ENCODE peak calls at places on chromosomes 16 and 17, in seven cellular contexts. C, X, J, U, F, S and I are unnamed samples. For H3K4me1 and H3K36me3, the result is how much of the 10 kb centered on the place peaks cover.

GRCh38 chr16:67674851-67675578 is 8.4 kb downstream of the C16orf86 start:
- DNase-seq in C (no peak), X (no peak), J (no peak), U (no peak), F (no peak), S (no peak), I (no peak)

GRCh38 chr17:39652635-39653315 is 12.4 kb upstream of the TCAP start:
- DNase-seq in C (no peak), X (peak), J (no peak), U (peak), F (no peak), S (no peak), I (no peak)

GRCh38 chr17:35192708-35193107 is 1.5 kb downstream of the SLC35G3 start:
- DNase-seq in C (no peak), X (no peak), J (no peak), U (no peak), F (no peak), S (no peak), I (no peak)

GRCh38 chr17:66531826-66532439 is 229.5 kb downstream of the PRKCA start:
- DNase-seq in C (no peak), X (no peak), J (no peak), U (no peak), F (no peak), S (no peak), I (no peak)

GRCh38 chr17:64457156-64457555 is 8.2 kb downstream of the MILR1 start:
- DNase-seq in C (no peak), X (no peak), J (no peak), U (no peak), F (peak), S (peak), I (no peak)

GRCh38 chr17:42340691-42341127 is 47.5 kb downstream of the STAT3 start:
- DNase-seq in C (no peak), X (no peak), J (no peak), U (no peak), F (no peak), S (no peak), I (no peak)

GRCh38 chr17:6305613-6306360 is 129.1 kb downstream of the AIPL1 start:
- DNase-seq in C (no peak), X (no peak), J (no peak), U (no peak), F (no peak), S (no peak), I (no peak)

GRCh38 chr17:66241839-66242238 is 12.6 kb upstream of the APOH start:
- DNase-seq in C (no peak), X (no peak), J (no peak), U (no peak), F (no peak), S (peak), I (no peak)

GRCh38 chr16:63461248-63461841 is 1425.1 kb upstream of the CDH8 start:
- DNase-seq in C (no peak), X (peak), J (no peak), U (peak), F (peak), S (peak), I (no peak)

GRCh38 chr16:50802000-50802399 is 60.1 kb downstream of the CYLD start:
- DNase-seq in C (no peak), X (no peak), J (no peak), U (no peak), F (peak), S (no peak), I (no peak)

GRCh38 chr17:1365445-1366039 is 34.5 kb downstream of the YWHAE start:
- DNase-seq in C (no peak), X (peak), J (peak), U (peak), F (peak), S (peak), I (peak)

GRCh38 chr17:54785643-54786258 is 114.9 kb upstream of the TOM1L1 start:
- DNase-seq in C (no peak), X (no peak), J (no peak), U (no peak), F (no peak), S (no peak), I (no peak)

GRCh38 chr17:35170968-35171771 is 23.0 kb downstream of the SLC35G3 start:
- DNase-seq in C (no peak), X (no peak), J (no peak), U (no peak), F (peak), S (no peak), I (no peak)

GRCh38 chr17:47414612-47415011 is 90.9 kb downstream of the EFCAB13 start:
- DNase-seq in C (no peak), X (no peak), J (no peak), U (no peak), F (no peak), S (no peak), I (no peak)

GRCh38 chr17:79369001-79369400 is 241.8 kb downstream of the RBFOX3 start:
- DNase-seq in C (no peak), X (no peak), J (no peak), U (no peak), F (no peak), S (no peak), I (no peak)

GRCh38 chr17:81119223-81120148 is 45.8 kb upstream of the PVALEF start:
- DNase-seq in C (peak), X (peak), J (peak), U (peak), F (peak), S (peak), I (peak)

GRCh38 chr17:64056269-64057005 is 36.0 kb upstream of the ICAM2 start:
- DNase-seq in C (no peak), X (peak), J (peak), U (no peak), F (no peak), S (no peak), I (no peak)

GRCh38 chr16:70688266-70688742 is 2.5 kb upstream of the MTSS2 start:
- DNase-seq in C (peak), X (no peak), J (no peak), U (no peak), F (peak), S (peak), I (no peak)

GRCh38 chr17:80035937-80036714 is at the start of gene CCDC40:
- DNase-seq in C (peak), X (no peak), J (no peak), U (peak), F (peak), S (peak), I (peak)

GRCh38 chr17:31134526-31134925 is 39.7 kb downstream of the NF1 start:
- DNase-seq in C (no peak), X (no peak), J (no peak), U (no peak), F (no peak), S (no peak), I (no peak)

GRCh38 chr17:15660077-15660476 is 24.0 kb downstream of the TRIM16 start:
- DNase-seq in C (no peak), X (no peak), J (no peak), U (no peak), F (no peak), S (peak), I (peak)

DNA sequence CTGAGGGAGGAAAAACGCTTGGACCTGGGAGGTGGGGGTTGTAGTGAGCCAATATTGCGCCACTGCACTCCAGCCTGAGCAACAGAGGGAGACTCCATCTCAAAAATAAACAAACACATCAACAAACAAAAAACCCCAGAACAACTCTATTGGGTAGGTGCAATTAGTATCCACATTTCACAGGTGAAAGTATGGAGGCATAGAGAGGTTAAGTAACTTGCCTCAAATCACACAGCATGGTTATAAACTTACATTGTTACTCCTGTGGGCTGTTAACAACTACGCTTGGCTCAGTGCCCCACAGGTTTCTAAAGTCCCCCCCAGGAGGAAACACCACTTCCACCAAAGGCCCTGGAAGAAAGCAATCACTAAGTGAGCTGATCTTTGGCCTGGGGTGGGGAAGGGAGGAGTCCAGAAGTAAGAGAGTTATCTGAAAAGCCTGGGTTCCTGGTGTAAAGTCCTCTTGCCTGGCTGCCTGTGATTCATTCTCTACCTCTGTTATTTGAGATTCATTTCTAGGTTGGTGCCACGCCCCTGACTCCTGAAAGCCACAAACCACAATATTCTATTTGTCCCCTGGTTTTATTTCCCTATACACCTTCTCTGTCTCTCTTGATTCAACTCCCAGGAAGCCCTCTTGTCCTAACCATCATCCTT is 195.6 kb downstream of the XYLT1 start:
- DNase-seq in C (no peak), X (no peak), J (no peak), U (no peak), F (no peak), S (no peak), I (no peak)
- H3K4me1 ChIP-seq in C (under half), X (under half), J (under half), U (under half), F (under half), S (under half), I (under half)

GRCh38 chr17:44198721-44199552 is 747 bp downstream of the ATXN7L3 start:
- DNase-seq in C (peak), X (no peak), J (no peak), U (peak), F (peak), S (peak), I (peak)
- H3K4me3 ChIP-seq in C (peak), X (peak), J (peak), U (peak), F (peak), S (peak), I (peak)

GRCh38 chr17:14121952-14122351 is 52.6 kb downstream of the COX10 start:
- DNase-seq in C (no peak), X (no peak), J (no peak), U (no peak), F (no peak), S (no peak), I (no peak)
- H3K36me3 ChIP-seq in C (under half), X (under half), J (under half), U (under half), F (under half), S (under half), I (under half)

DNA sequence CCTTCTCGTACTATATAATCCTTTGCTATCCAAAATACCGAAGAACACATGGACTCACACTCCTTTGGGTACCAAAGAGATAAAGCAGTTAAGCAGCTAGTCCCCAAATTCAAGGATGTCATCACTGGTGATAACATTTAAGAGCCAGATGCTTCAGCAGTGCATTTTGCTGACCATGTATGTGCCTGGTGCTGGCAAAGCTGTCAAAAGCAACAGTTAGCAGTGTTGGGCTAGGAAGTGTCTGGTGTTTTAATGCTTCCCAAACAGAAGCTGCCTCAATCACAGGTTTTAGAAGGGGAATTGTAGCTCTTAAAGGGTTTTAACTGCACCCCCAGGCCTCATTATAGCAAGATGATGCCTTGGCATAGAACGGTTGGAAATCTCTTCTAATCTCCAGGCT is 4.7 kb downstream of the FAM117A start:
- DNase-seq in C (no peak), X (no peak), J (no peak), U (no peak), F (no peak), S (no peak), I (no peak)
- H3K4me1 ChIP-seq in C (half or more), X (under half), J (under half), U (under half), F (under half), S (under half), I (half or more)

DNA sequence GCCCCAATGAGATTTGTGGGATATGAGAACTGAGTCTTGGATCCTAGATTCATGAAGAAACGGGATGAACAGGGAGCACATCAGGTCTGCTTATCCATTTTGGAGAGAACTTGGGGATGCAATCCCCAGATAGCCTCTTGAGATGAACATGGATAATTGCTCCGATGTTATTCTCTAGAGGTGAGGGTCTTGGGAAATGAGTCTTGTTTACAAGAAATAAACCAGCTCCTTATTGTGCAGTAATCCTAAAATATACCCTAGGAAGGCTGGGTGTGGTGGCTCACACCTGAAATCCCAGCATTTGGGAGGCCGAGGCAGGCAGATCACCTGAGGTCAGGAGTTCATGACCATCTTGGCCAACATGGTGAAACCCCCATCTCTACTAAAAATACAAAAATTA is at the start of gene OR1D2:
- DNase-seq in C (no peak), X (no peak), J (no peak), U (no peak), F (no peak), S (no peak), I (no peak)
- H3K4me3 ChIP-seq in C (no peak), X (no peak), J (no peak), U (no peak), F (no peak), S (no peak), I (no peak)

DNA sequence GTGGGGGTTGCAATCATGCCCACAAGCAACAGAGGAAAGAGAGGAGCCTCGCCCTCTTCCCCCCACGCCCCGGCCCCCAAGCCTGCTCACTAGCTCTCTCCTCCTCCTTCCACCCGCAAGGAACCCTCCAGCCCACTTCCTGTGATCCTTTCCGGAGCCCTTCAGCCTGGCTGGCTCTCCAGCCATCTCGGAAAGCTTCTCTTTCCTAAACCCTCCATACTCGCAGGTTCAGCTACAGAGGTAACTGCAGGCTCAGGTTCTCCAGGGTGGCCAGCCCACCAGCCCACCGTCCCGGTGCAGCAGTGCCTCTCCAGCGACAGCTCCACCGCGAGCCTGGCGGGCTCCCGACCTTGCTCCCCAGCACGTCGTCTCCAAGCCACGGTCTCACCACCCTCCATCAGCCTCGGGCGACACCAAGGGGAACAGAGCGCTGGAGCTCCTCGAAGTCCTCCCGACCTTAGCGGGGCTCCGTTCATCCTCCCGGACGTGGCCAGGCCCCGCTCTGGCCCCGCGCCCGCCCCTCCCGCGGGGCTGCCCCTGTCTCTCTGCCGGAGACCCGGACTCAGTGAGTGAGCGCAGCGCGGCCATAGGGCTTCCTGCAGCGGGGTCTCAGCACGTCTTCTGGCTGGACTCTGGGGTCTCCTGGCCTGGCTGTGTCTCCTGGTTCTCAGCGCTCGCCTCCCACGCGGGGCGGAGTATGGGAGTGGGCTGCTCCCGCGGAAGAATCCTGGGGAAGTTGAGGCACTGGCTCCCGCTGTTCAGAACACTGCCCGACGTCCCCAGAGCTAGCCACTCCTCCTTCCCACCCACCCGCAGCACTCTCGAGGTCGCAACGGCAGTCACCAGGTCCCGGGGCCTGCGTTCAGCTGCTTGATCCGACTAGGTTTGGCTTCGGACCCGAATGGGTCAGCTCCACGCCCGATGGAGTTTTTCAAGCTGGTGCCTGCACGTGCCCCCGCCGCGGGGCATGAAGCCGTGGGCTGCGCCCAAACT is 12.8 kb upstream of the ODF4 start:
- DNase-seq in C (peak), X (no peak), J (no peak), U (no peak), F (peak), S (peak), I (peak)
- H3K36me3 ChIP-seq in C (under half), X (under half), J (under half), U (under half), F (under half), S (under half), I (under half)

DNA sequence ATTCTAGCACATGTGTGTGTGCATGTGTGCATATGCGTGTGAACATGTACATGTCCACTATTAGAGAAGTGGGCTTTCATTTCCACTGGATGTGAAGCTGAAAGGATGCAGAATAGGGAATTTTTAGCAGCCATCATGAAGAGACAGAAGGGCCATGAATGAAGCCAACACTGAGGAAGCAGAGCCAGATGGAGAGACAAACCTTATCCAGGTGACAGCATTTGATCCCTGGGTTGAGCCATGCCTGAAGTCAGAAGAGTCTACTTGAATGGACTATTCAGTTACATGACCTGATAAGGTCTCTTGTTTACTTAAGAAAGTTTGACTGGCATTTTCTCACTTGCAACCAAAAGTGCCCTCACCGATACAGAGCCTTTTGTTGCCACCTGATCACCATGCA is 88.4 kb downstream of the ASIC2 start:
- DNase-seq in C (no peak), X (no peak), J (no peak), U (no peak), F (no peak), S (no peak), I (no peak)
- H3K4me1 ChIP-seq in C (under half), X (under half), J (under half), U (under half), F (under half), S (under half), I (under half)